ENCODE peak calls at places on chromosome 11, in six cellular contexts. One of them, this sample, is unnamed.

GRCh38 chr11:103636232-103636631 is 400.2 kb upstream of the DDI1 start:
- DNase-seq in K562: no peak
- DNase-seq in HepG2: no peak
- DNase-seq in HCT116: no peak
- DNase-seq in H1: no peak
- DNase-seq in GM12878: no peak
- DNase-seq in this sample: no peak

GRCh38 chr11:70135142-70136132 is 57.3 kb downstream of the ANO1 start:
- DNase-seq in K562: no peak
- DNase-seq in HepG2: no peak
- DNase-seq in HCT116: no peak
- DNase-seq in H1: no peak
- DNase-seq in GM12878: no peak
- DNase-seq in this sample: no peak

GRCh38 chr11:130585545-130585944 is 137.1 kb downstream of the ADAMTS15 start:
- DNase-seq in K562: no peak
- DNase-seq in HepG2: no peak
- DNase-seq in HCT116: no peak
- DNase-seq in H1: no peak
- DNase-seq in GM12878: no peak
- DNase-seq in this sample: no peak

GRCh38 chr11:68213135-68213515 is at the start of gene KMT5B:
- DNase-seq in K562: no peak
- DNase-seq in HepG2: no peak
- DNase-seq in HCT116: peak
- DNase-seq in H1: peak
- DNase-seq in GM12878: no peak
- DNase-seq in this sample: peak

GRCh38 chr11:118544647-118545010 is 13.6 kb downstream of the TMEM25 start:
- DNase-seq in K562: no peak
- DNase-seq in HepG2: no peak
- DNase-seq in HCT116: no peak
- DNase-seq in H1: no peak
- DNase-seq in GM12878: no peak
- DNase-seq in this sample: no peak

GRCh38 chr11:88315015-88315414 is 22.5 kb downstream of the CTSC start:
- DNase-seq in K562: no peak
- DNase-seq in HepG2: no peak
- DNase-seq in HCT116: no peak
- DNase-seq in H1: no peak
- DNase-seq in GM12878: no peak
- DNase-seq in this sample: no peak

GRCh38 chr11:69497221-69497787 is 15.8 kb downstream of the LINC01488 start:
- DNase-seq in K562: no peak
- DNase-seq in HepG2: peak
- DNase-seq in HCT116: peak
- DNase-seq in H1: no peak
- DNase-seq in GM12878: no peak
- DNase-seq in this sample: peak

GRCh38 chr11:72579816-72580647 is 94.2 kb downstream of the PDE2A start:
- DNase-seq in K562: no peak
- DNase-seq in HepG2: no peak
- DNase-seq in HCT116: no peak
- DNase-seq in H1: no peak
- DNase-seq in GM12878: no peak
- DNase-seq in this sample: no peak

GRCh38 chr11:115348404-115348803 is 155.8 kb downstream of the CADM1 start:
- DNase-seq in K562: no peak
- DNase-seq in HepG2: no peak
- DNase-seq in HCT116: no peak
- DNase-seq in H1: no peak
- DNase-seq in GM12878: no peak
- DNase-seq in this sample: no peak

GRCh38 chr11:3037041-3037944 is 19.9 kb downstream of the CARS1 start:
- DNase-seq in K562: peak
- DNase-seq in HepG2: peak
- DNase-seq in HCT116: peak
- DNase-seq in H1: peak
- DNase-seq in GM12878: no peak
- DNase-seq in this sample: peak

GRCh38 chr11:116936754-116937153 is 99.3 kb upstream of the APOA1 start:
- DNase-seq in K562: no peak
- DNase-seq in HepG2: no peak
- DNase-seq in HCT116: no peak
- DNase-seq in H1: no peak
- DNase-seq in GM12878: no peak
- DNase-seq in this sample: no peak

GRCh38 chr11:110776091-110776490 is 63.9 kb upstream of the ARHGAP20 start:
- DNase-seq in K562: no peak
- DNase-seq in HepG2: no peak
- DNase-seq in HCT116: no peak
- DNase-seq in H1: no peak
- DNase-seq in GM12878: no peak
- DNase-seq in this sample: no peak

GRCh38 chr11:108483163-108483562 is 15.0 kb downstream of the POGLUT3 start:
- DNase-seq in K562: no peak
- DNase-seq in HepG2: no peak
- DNase-seq in HCT116: no peak
- DNase-seq in H1: no peak
- DNase-seq in GM12878: no peak
- DNase-seq in this sample: no peak

GRCh38 chr11:70158201-70158600 is 44.9 kb upstream of the FADD start:
- DNase-seq in K562: peak
- DNase-seq in HepG2: peak
- DNase-seq in HCT116: peak
- DNase-seq in H1: peak
- DNase-seq in GM12878: no peak
- DNase-seq in this sample: peak

GRCh38 chr11:69217276-69218105 is 61.8 kb downstream of the SMIM38 start:
- DNase-seq in K562: no peak
- DNase-seq in HepG2: no peak
- DNase-seq in HCT116: no peak
- DNase-seq in H1: peak
- DNase-seq in GM12878: no peak
- DNase-seq in this sample: no peak

GRCh38 chr11:452203-452744 is 2.2 kb downstream of the PTDSS2 start:
- DNase-seq in K562: no peak
- DNase-seq in HepG2: no peak
- DNase-seq in HCT116: no peak
- DNase-seq in H1: no peak
- DNase-seq in GM12878: no peak
- DNase-seq in this sample: no peak

GRCh38 chr11:65428578-65429068 is 6.0 kb downstream of the NEAT1 start:
- DNase-seq in K562: no peak
- DNase-seq in HepG2: no peak
- DNase-seq in HCT116: no peak
- DNase-seq in H1: no peak
- DNase-seq in GM12878: no peak
- DNase-seq in this sample: no peak

GRCh38 chr11:65791719-65792213 is 4.9 kb downstream of the OVOL1 start:
- DNase-seq in K562: no peak
- DNase-seq in HepG2: no peak
- DNase-seq in HCT116: no peak
- DNase-seq in H1: no peak
- DNase-seq in GM12878: peak
- DNase-seq in this sample: no peak

GRCh38 chr11:1473786-1474185 is 12.8 kb downstream of the MOB2 start:
- DNase-seq in K562: no peak
- DNase-seq in HepG2: no peak
- DNase-seq in HCT116: no peak
- DNase-seq in H1: no peak
- DNase-seq in GM12878: no peak
- DNase-seq in this sample: no peak

GRCh38 chr11:33622806-33623205 is 77.8 kb downstream of the C11orf91 start:
- DNase-seq in K562: no peak
- DNase-seq in HepG2: no peak
- DNase-seq in HCT116: no peak
- DNase-seq in H1: no peak
- DNase-seq in GM12878: no peak
- DNase-seq in this sample: no peak

GRCh38 chr11:103862049-103862826 is 174.2 kb upstream of the DDI1 start:
- DNase-seq in K562: no peak
- DNase-seq in HepG2: no peak
- DNase-seq in HCT116: no peak
- DNase-seq in H1: no peak
- DNase-seq in GM12878: no peak
- DNase-seq in this sample: no peak

GRCh38 chr11:124644426-124645280 is 22.0 kb downstream of the TBRG1 start:
- DNase-seq in K562: peak
- DNase-seq in HepG2: peak
- DNase-seq in HCT116: peak
- DNase-seq in H1: peak
- DNase-seq in GM12878: no peak
- DNase-seq in this sample: peak

GRCh38 chr11:78061921-78062311 is 1.7 kb upstream of the THRSP start:
- DNase-seq in K562: peak
- DNase-seq in HepG2: peak
- DNase-seq in HCT116: no peak
- DNase-seq in H1: no peak
- DNase-seq in GM12878: no peak
- DNase-seq in this sample: no peak

GRCh38 chr11:68966894-68967780 is 13.6 kb downstream of the MRGPRD start:
- DNase-seq in K562: no peak
- DNase-seq in HepG2: no peak
- DNase-seq in HCT116: no peak
- DNase-seq in H1: no peak
- DNase-seq in GM12878: no peak
- DNase-seq in this sample: no peak

GRCh38 chr11:46718155-46719019 is 626 bp upstream of the F2 start:
- DNase-seq in K562: no peak
- DNase-seq in HepG2: peak
- DNase-seq in HCT116: no peak
- DNase-seq in H1: peak
- DNase-seq in GM12878: no peak
- DNase-seq in this sample: no peak

GRCh38 chr11:28757725-28758515 is 649.7 kb downstream of the METTL15 start:
- DNase-seq in K562: no peak
- DNase-seq in HepG2: no peak
- DNase-seq in HCT116: no peak
- DNase-seq in H1: no peak
- DNase-seq in GM12878: no peak
- DNase-seq in this sample: no peak

DNA sequence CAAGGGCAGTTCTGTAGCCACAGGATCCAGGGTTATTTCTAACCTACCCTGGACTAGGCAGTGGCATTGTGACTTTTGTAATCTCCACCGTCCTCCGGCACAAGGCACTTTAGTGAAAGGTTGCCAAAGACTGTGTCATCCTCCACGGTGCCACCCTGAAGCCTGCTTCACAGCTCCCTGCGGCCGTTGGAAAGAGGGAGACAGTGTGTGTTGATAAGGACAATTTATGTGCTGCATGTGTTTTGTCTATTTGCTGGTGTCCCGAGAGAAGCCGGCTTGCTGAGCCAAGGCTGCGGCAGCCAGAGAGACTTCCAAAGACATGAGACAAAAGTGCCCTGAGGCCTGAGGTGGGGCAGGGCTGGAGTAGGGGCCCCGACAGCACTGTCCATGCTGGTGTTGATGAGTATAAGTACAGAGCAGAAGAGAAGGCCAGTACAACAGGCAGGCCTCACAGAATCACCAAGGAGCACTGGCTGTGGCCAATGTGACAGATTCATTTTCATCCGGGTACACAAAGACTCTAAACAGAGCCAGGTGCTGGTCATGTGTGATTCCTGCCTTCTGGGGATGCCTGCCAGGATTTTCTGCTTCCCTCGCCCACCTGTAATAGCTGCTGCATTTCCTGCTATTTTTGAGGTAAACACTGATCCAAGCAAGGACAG is 40.8 kb downstream of the GALNT18 start:
- DNase-seq in K562: no peak
- DNase-seq in HepG2: no peak
- DNase-seq in HCT116: no peak
- DNase-seq in H1: peak
- DNase-seq in GM12878: no peak
- DNase-seq in this sample: no peak
- H3K4me3 ChIP-seq in K562: no peak
- H3K4me3 ChIP-seq in HepG2: no peak
- H3K4me3 ChIP-seq in HCT116: no peak
- H3K4me3 ChIP-seq in H1: no peak
- H3K4me3 ChIP-seq in GM12878: no peak
- H3K4me3 ChIP-seq in this sample: no peak

DNA sequence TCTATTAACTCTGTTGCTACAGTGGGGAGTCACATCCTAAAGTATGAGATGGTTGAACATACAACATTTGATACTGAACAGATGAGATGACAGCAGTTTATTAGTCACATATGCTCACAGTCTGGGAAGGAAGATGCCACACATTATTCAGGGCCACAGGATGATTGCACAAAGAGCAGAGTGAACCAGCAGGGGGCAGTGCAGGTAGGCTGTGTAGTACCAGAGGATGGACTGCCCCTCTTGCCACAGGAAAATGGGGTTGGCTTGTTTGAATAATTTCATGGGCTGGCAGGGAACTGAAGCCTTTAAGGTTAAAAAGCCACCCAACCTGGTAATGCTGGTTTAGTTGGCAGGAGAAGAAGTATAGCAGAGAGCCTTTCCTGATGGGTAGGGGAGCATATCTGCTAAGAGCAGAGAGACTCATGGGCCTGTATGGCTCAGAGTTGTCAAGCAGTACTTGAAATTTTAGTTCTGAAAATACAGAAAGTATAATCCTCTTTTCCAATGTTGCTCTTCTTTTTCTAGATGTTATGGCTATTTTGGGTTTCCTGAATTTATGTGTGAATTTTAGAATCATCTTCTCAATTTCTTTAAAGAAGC is 180.4 kb upstream of the B3GAT1 start:
- DNase-seq in K562: peak
- DNase-seq in HepG2: peak
- DNase-seq in HCT116: peak
- DNase-seq in H1: peak
- DNase-seq in GM12878: no peak
- DNase-seq in this sample: peak
- TF ChIP-seq YY1 in K562: no peak
- TF ChIP-seq YY1 in HepG2: no peak
- TF ChIP-seq YY1 in HCT116: peak
- TF ChIP-seq YY1 in H1: no peak
- TF ChIP-seq YY1 in GM12878: no peak
- TF ChIP-seq YY1 in this sample: no peak

DNA sequence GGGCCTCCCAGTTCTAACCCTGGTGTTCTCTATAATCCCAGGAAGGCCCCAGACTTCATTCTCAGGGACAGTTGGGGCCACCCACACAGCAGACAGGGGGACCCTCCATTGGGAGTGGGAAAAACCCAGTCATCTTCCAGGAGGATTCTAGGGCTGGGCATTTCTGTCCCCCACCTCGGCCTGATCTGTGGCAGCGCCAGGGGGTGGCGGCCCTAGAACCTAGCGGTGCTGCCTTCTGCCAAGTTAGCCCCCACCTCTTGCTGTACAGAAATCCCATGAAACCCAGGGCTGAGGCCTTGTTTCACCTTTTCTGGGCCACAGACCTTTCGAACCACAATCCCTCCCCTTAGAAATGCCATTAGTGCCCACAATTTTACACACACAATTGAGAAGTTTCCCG is 9.6 kb downstream of the CHST1 start:
- DNase-seq in K562: no peak
- DNase-seq in HepG2: no peak
- DNase-seq in HCT116: no peak
- DNase-seq in H1: no peak
- DNase-seq in GM12878: no peak
- DNase-seq in this sample: no peak
- TF ChIP-seq ZNF274 in K562: no peak
- TF ChIP-seq ZNF274 in HepG2: no peak
- TF ChIP-seq ZNF274 in HCT116: no peak
- TF ChIP-seq ZNF274 in H1: no peak
- TF ChIP-seq ZNF274 in GM12878: no peak
- TF ChIP-seq ZNF274 in this sample: no peak

GRCh38 chr11:32430586-32431357 is 4.6 kb downstream of the WT1 start:
- DNase-seq in K562: no peak
- DNase-seq in HepG2: no peak
- DNase-seq in HCT116: no peak
- DNase-seq in H1: peak
- DNase-seq in GM12878: no peak
- DNase-seq in this sample: no peak
- H3K4me3 ChIP-seq in K562: no peak
- H3K4me3 ChIP-seq in HepG2: no peak
- H3K4me3 ChIP-seq in HCT116: no peak
- H3K4me3 ChIP-seq in H1: peak
- H3K4me3 ChIP-seq in GM12878: no peak
- H3K4me3 ChIP-seq in this sample: peak

This sample was measured in NT2/D1.